ENCODE peak calls at places on chromosomes 6 and 20, in five cellular contexts. G, H, T, E and Z are unnamed samples. For H3K36me3, the result is how much of the 10 kb centered on the place peaks cover.

GRCh38 chr6:70221025-70221714 is 81.7 kb downstream of the COL9A1 start:
- DNase-seq in G (peak), H (peak), T (peak), E (no peak), Z (peak)

GRCh38 chr6:125943528-125944433 is 12.8 kb upstream of the HINT3 start:
- DNase-seq in G (no peak), H (no peak), T (no peak), E (no peak), Z (no peak)

GRCh38 chr20:61162506-61162905 is 89.6 kb upstream of the CDH4 start:
- DNase-seq in G (no peak), H (no peak), T (no peak), E (no peak), Z (no peak)

GRCh38 chr6:106411643-106412200 is 51.2 kb downstream of the CRYBG1 start:
- DNase-seq in G (peak), H (no peak), T (no peak), E (no peak), Z (no peak)

GRCh38 chr6:151067684-151068596 is 171.8 kb upstream of the AKAP12 start:
- DNase-seq in G (peak), H (peak), T (peak), E (peak), Z (peak)

GRCh38 chr20:14568225-14568624 is 230.8 kb upstream of the FLRT3 start:
- DNase-seq in G (no peak), H (peak), T (no peak), E (no peak), Z (peak)

GRCh38 chr6:13559251-13559650 is 15.2 kb upstream of the SIRT5 start:
- DNase-seq in G (no peak), H (no peak), T (no peak), E (no peak), Z (peak)

GRCh38 chr6:143592335-143592734 is 80.8 kb upstream of the FUCA2 start:
- DNase-seq in G (peak), H (no peak), T (no peak), E (no peak), Z (peak)

GRCh38 chr6:41597246-41598000 is 40.8 kb upstream of the MDFI start:
- DNase-seq in G (no peak), H (no peak), T (no peak), E (no peak), Z (no peak)

GRCh38 chr6:100271625-100272024 is 193.1 kb downstream of the SIM1 start:
- DNase-seq in G (no peak), H (no peak), T (no peak), E (no peak), Z (no peak)

GRCh38 chr6:167714166-167714565 is 112.5 kb upstream of the AFDN start:
- DNase-seq in G (no peak), H (no peak), T (peak), E (no peak), Z (no peak)

GRCh38 chr20:46283426-46283825 is 24.9 kb downstream of the CDH22 start:
- DNase-seq in G (no peak), H (peak), T (no peak), E (no peak), Z (peak)

GRCh38 chr20:61896058-61896961 is 169.4 kb downstream of the TAF4 start:
- DNase-seq in G (peak), H (peak), T (peak), E (peak), Z (peak)

DNA sequence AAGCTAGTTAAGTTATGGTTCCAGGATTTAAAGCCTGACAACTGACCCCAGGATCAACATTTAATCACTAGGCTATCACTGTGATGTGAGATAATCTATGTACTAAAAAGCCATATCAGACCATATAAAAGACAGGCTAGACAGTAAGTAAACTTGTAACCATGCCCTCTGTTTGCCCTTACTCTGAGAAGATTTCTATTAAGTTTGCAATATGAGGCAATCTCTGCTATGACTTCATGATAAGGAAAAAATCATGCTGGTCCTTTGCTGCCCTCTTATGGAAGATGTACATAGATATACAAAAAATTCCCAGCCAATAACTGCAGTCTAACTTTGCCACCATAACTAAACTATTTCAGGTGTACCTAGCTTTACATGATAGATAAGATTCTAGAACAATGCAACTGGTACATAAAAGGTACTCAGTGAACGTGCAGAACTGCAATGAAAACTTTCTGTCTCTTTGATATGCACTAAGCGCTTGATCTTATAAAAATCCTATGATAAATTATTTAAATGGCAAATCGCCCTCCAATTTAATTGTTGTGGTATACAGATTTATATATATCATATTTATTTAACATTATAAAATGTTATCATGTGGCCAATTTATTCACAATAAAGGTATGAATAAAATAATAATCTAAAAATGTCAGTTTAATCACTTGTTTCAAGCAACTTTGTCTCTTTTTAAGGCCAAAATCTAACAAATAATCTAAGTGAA is 70.5 kb downstream of the FAM217A start:
- DNase-seq in G (peak), H (peak), T (peak), E (no peak), Z (peak)
- TF ChIP-seq CTCF in G (peak), H (peak), T (peak), E (peak), Z (peak)

GRCh38 chr20:62900052-62900691 is 26.1 kb downstream of the DIDO1 start:
- DNase-seq in G (peak), H (peak), T (peak), E (peak), Z (peak)
- H3K36me3 ChIP-seq in G (under half), H (under half), T (under half), E (under half), Z (under half)

DNA sequence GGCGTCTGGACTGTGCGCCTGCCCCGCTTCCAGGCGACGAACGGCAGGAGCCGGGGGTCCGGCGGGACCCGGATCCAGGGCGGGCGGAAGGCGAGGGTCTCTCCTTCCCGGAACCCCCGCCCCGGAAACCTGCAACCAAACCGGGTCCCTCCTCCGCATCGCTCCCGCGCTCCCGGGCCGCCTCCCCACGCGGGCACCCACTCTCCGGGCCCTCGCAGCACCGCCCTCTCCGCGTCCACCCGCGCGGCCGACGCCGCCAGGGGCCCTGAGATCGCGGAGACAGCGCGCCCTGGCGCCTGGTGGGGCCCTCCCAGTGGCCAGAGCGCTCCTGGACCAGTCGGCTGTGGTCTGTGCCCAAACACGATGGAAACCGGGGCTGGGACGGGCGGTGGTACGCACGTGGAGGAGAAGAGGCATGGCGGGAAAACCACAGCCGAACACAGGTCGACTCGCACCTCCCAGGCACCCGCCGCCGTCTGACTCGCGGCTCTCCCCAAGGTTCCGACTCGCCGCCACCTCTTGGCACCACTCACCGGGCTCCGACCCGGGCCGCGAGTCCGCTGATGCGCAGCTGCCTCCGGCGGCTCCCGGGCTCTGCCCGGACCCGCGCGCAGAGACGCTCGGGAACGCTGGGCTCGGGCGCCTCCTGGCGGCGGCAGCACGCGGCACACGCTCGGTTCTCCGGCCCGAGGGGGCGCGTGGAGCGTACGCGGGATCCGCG is 7.9 kb downstream of the NKX2-2 start:
- DNase-seq in G (peak), H (peak), T (peak), E (no peak), Z (no peak)
- TF ChIP-seq CTCF in G (peak), H (peak), T (peak), E (no peak), Z (peak)

GRCh38 chr20:62900692-62901584 is 25.4 kb downstream of the DIDO1 start:
- DNase-seq in G (peak), H (peak), T (no peak), E (no peak), Z (peak)

GRCh38 chr20:62898970-62899632 is 27.2 kb downstream of the DIDO1 start:
- DNase-seq in G (no peak), H (no peak), T (no peak), E (no peak), Z (no peak)

GRCh38 chr20:62899633-62900051 is 26.7 kb downstream of the DIDO1 start:
- DNase-seq in G (peak), H (no peak), T (peak), E (peak), Z (no peak)

GRCh38 chr20:62902926-62903615 is 23.2 kb downstream of the DIDO1 start:
- DNase-seq in G (no peak), H (peak), T (no peak), E (no peak), Z (no peak)

DNA sequence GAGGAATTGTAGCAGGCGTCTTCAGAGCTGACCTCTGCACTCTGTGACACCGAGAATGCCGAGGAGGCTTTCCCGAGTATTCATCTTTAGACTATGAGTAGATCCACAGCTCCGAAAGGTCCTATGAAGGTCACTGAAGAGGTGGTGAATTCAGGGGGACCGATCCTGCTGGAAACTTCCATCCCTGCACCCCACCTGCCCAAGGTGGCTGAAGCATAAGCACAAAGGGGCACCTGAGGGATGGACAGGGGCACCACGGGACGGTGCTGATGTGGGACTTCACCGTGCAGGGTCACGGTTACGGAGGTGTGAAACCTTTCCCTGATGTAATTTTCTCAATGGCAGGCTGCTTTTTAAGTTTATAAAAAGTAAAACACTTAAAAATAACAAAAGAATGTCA is 24.4 kb downstream of the DIDO1 start:
- DNase-seq in G (no peak), H (no peak), T (no peak), E (no peak), Z (no peak)
- H3K36me3 ChIP-seq in G (under half), H (under half), T (half or more), E (under half), Z (under half)